ENCODE peak calls at places on chromosomes 12 and 14, in eight cellular contexts. N, E, B, S, O, C, D and Y are unnamed samples.

GRCh38 chr12:105493091-105493615 is 162.7 kb downstream of the C12orf75 start:
- DNase-seq in S (no peak), B (no peak), E (no peak), O (no peak), C (no peak), D (no peak), N (no peak), Y (no peak)

GRCh38 chr12:1926274-1926673 is 7.8 kb upstream of the CACNA2D4 start:
- DNase-seq in S (no peak), N (no peak), E (no peak), O (no peak), C (no peak), D (no peak), B (peak; percentile 65), Y (no peak)

GRCh38 chr14:105199093-105199492 is 18.0 kb upstream of the NUDT14 start:
- DNase-seq in B (no peak), C (peak; percentile 62), E (peak; percentile 73), O (no peak), N (no peak), S (no peak), D (no peak), Y (no peak)

GRCh38 chr14:90087433-90087832 is 25.6 kb downstream of the KCNK13 start:
- DNase-seq in N (no peak), B (no peak), D (peak; percentile 54), S (peak; percentile 46), O (peak; percentile 13), E (peak; percentile 78), C (peak; percentile 70), Y (peak; percentile 47)

GRCh38 chr14:92441751-92442477 is 71.7 kb upstream of the RIN3 start:
- DNase-seq in O (no peak), S (no peak), N (no peak), D (no peak), C (no peak), B (no peak), E (no peak), Y (no peak)

GRCh38 chr12:3061129-3061857 is 15.9 kb upstream of the TSPAN9 start:
- DNase-seq in D (no peak), E (no peak), C (no peak), O (no peak), S (no peak), B (peak; percentile 87), N (no peak), Y (no peak)

GRCh38 chr14:71240154-71240553 is 332.9 kb downstream of the PCNX1 start:
- DNase-seq in E (no peak), C (no peak), D (no peak), B (no peak), N (no peak), O (no peak), S (no peak), Y (no peak)

GRCh38 chr14:65431245-65431644 is 18.7 kb downstream of the FUT8 start:
- DNase-seq in B (no peak), D (no peak), E (no peak), N (no peak), S (no peak), O (no peak), C (no peak), Y (no peak)

GRCh38 chr14:68695871-68696665 is 96.8 kb downstream of the ZFP36L1 start:
- DNase-seq in E (no peak), N (no peak), C (no peak), S (no peak), O (no peak), D (no peak), B (no peak), Y (no peak)

GRCh38 chr12:27531916-27532315 is 7.9 kb downstream of the PPFIBP1 start:
- DNase-seq in D (no peak), E (no peak), B (no peak), O (no peak), S (no peak), C (no peak), N (no peak), Y (no peak)

GRCh38 chr14:102370305-102370809 is 7.6 kb downstream of the TECPR2 start:
- DNase-seq in O (no peak), C (peak; percentile 36), S (no peak), N (no peak), E (no peak), B (no peak), D (peak; percentile 31), Y (no peak)

GRCh38 chr12:40616383-40616900 is 75.8 kb upstream of the CNTN1 start:
- DNase-seq in D (no peak), S (no peak), C (no peak), B (peak; percentile 28), E (no peak), N (no peak), O (no peak), Y (no peak)

GRCh38 chr14:99422220-99423010 is 58.2 kb downstream of the SETD3 start:
- DNase-seq in S (no peak), E (no peak), B (no peak), C (no peak), N (no peak), D (no peak), O (no peak), Y (no peak)

GRCh38 chr12:64407342-64408223 is 3.4 kb downstream of the XPOT start:
- DNase-seq in E (no peak), B (peak; percentile 5), C (no peak), N (no peak), S (no peak), O (no peak), D (no peak), Y (no peak)

GRCh38 chr12:52789637-52790426 is 6.1 kb downstream of the KRT3 start:
- DNase-seq in B (no peak), C (no peak), O (no peak), N (no peak), S (no peak), D (peak; percentile 49), E (no peak), Y (no peak)

GRCh38 chr12:27709932-27710591 is 570 bp upstream of the MRPS35 start:
- DNase-seq in E (peak; percentile 6), C (no peak), S (no peak), B (no peak), D (peak; percentile 65), O (no peak), N (no peak), Y (peak; percentile 55)

GRCh38 chr12:53499261-53500118 is at the start of gene MAP3K12:
- DNase-seq in B (peak; percentile 87), E (peak; percentile 80), O (peak; percentile 70), C (peak; percentile 78), D (peak; percentile 52), S (peak; percentile 71), N (peak; percentile 44), Y (no peak)

GRCh38 chr14:68785817-68786490 is 6.9 kb downstream of the ZFP36L1 start:
- DNase-seq in N (peak; percentile 56), B (peak; percentile 29), C (peak; percentile 34), D (peak; percentile 98), E (peak; percentile 68), O (no peak), S (no peak), Y (no peak)

GRCh38 chr12:76010732-76011458 is 20.7 kb downstream of the PHLDA1 start:
- DNase-seq in S (no peak), E (no peak), D (no peak), N (no peak), C (no peak), B (no peak), O (no peak), Y (no peak)

GRCh38 chr14:74655597-74656389 is 43.8 kb upstream of the LTBP2 start:
- DNase-seq in O (no peak), S (no peak), C (no peak), B (no peak), D (no peak), E (peak; percentile 92), N (no peak), Y (peak; percentile 37)

GRCh38 chr12:105445261-105446015 is 114.9 kb downstream of the C12orf75 start:
- DNase-seq in E (peak; percentile 83), C (no peak), B (no peak), N (no peak), O (no peak), D (peak; percentile 69), S (no peak), Y (peak; percentile 91)

GRCh38 chr14:81289516-81289915 is 68.8 kb upstream of the GTF2A1 start:
- DNase-seq in O (no peak), C (no peak), B (no peak), D (no peak), N (no peak), S (no peak), E (no peak), Y (no peak)

GRCh38 chr12:77220586-77220985 is 155.2 kb upstream of the E2F7 start:
- DNase-seq in B (no peak), S (no peak), D (no peak), E (no peak), N (no peak), O (no peak), C (no peak), Y (no peak)

GRCh38 chr12:93002278-93003054 is 73.4 kb upstream of the EEA1 start:
- DNase-seq in C (no peak), S (no peak), D (peak; percentile 57), O (no peak), B (no peak), N (no peak), E (peak; percentile 18), Y (peak; percentile 56)

GRCh38 chr12:100199347-100200136 is 1.1 kb upstream of the ACTR6 start:
- DNase-seq in C (peak; percentile 66), B (peak; percentile 57), E (no peak), O (peak; percentile 45), N (peak; percentile 76), S (peak; percentile 75), D (peak; percentile 84), Y (peak; percentile 44)

GRCh38 chr12:68455676-68456345 is 123.6 kb upstream of the MDM1 start:
- DNase-seq in B (no peak), C (no peak), S (no peak), O (no peak), N (no peak), D (no peak), E (no peak), Y (no peak)

GRCh38 chr12:76138656-76139055 is 54.2 kb upstream of the NAP1L1 start:
- DNase-seq in C (no peak), O (no peak), B (no peak), N (no peak), D (no peak), S (no peak), E (no peak), Y (no peak)

GRCh38 chr14:24136684-24137528 is 912 bp downstream of the PSME1 start:
- DNase-seq in S (no peak), E (no peak), D (no peak), C (no peak), B (peak; percentile 15), O (no peak), N (no peak), Y (no peak)

GRCh38 chr14:86802726-86803125 is 1190.3 kb downstream of the GALC start:
- DNase-seq in C (no peak), B (no peak), D (no peak), E (no peak), O (no peak), S (no peak), N (no peak), Y (no peak)

GRCh38 chr14:39050389-39050788 is 52.6 kb downstream of the SEC23A start:
- DNase-seq in N (no peak), S (no peak), B (no peak), D (peak; percentile 91), E (peak; percentile 78), O (no peak), C (no peak), Y (peak; percentile 96)

GRCh38 chr14:32934891-32935633 is 3.6 kb upstream of the NPAS3 start:
- DNase-seq in E (no peak), S (peak; percentile 22), D (no peak), N (no peak), O (no peak), B (no peak), C (peak; percentile 29), Y (no peak)

GRCh38 chr12:93766802-93767523 is 89.8 kb downstream of the CRADD start:
- DNase-seq in D (peak; percentile 43), B (peak; percentile 25), S (peak; percentile 55), C (peak; percentile 47), E (peak; percentile 26), O (peak; percentile 17), N (peak; percentile 20), Y (peak; percentile 44)